ENCODE peak calls at places on chromosome 9, in four cellular contexts. C is K562, U is GM12878, H is SK-N-SH. J is an unnamed sample.

GRCh38 chr9:138020795-138021182 is 143.2 kb downstream of the CACNA1B start:
- DNase-seq in C (no peak), U (no peak), H (peak), J (no peak)

GRCh38 chr9:136964171-136964689 is 12.2 kb downstream of the LCN12 start:
- DNase-seq in C (peak), U (no peak), H (no peak), J (no peak)

GRCh38 chr9:116572095-116572748 is 114.9 kb upstream of the TRIM32 start:
- DNase-seq in C (peak), U (no peak), H (peak), J (peak)

GRCh38 chr9:70421020-70421271 is 6.5 kb upstream of the KLF9 start:
- DNase-seq in C (no peak), U (no peak), H (no peak), J (no peak)

GRCh38 chr9:72292874-72293607 is 72.0 kb downstream of the ZFAND5 start:
- DNase-seq in C (peak), U (no peak), H (no peak), J (no peak)

GRCh38 chr9:93003552-93004407 is 54.7 kb upstream of the SUSD3 start:
- DNase-seq in C (peak), U (peak), H (peak), J (peak)

GRCh38 chr9:87667164-87667738 is 58.7 kb upstream of the CTSL start:
- DNase-seq in C (peak), U (no peak), H (peak), J (peak)

GRCh38 chr9:70614786-70615565 is 200.5 kb upstream of the KLF9 start:
- DNase-seq in C (no peak), U (no peak), H (no peak), J (no peak)

GRCh38 chr9:33287087-33287490 is 3.2 kb upstream of the NFX1 start:
- DNase-seq in C (peak), U (no peak), H (peak), J (no peak)

GRCh38 chr9:32723801-32724200 is 59.5 kb upstream of the TMEM215 start:
- DNase-seq in C (no peak), U (no peak), H (no peak), J (no peak)

GRCh38 chr9:6433405-6433804 is 20.4 kb downstream of the UHRF2 start:
- DNase-seq in C (no peak), U (no peak), H (no peak), J (no peak)

GRCh38 chr9:99511723-99512122 is 289.6 kb downstream of the SEC61B start:
- DNase-seq in C (no peak), U (no peak), H (no peak), J (peak)

GRCh38 chr9:98929866-98930265 is 13.8 kb upstream of the COL15A1 start:
- DNase-seq in C (peak), U (no peak), H (no peak), J (no peak)

GRCh38 chr9:88873635-88874034 is 117.6 kb upstream of the S1PR3 start:
- DNase-seq in C (no peak), U (no peak), H (no peak), J (no peak)

GRCh38 chr9:17847908-17848307 is 269.0 kb downstream of the SH3GL2 start:
- DNase-seq in C (no peak), U (no peak), H (no peak), J (no peak)

GRCh38 chr9:122865300-122865699 is 36.9 kb upstream of the PDCL start:
- DNase-seq in C (no peak), U (no peak), H (no peak), J (no peak)

GRCh38 chr9:123343428-123344272 is 12.3 kb upstream of the CRB2 start:
- DNase-seq in C (peak), U (no peak), H (no peak), J (no peak)

GRCh38 chr9:116891438-116891837 is 204.3 kb downstream of the TRIM32 start:
- DNase-seq in C (no peak), U (no peak), H (no peak), J (no peak)

GRCh38 chr9:126652140-126652558 is 38.4 kb downstream of the LMX1B start:
- DNase-seq in C (no peak), U (no peak), H (no peak), J (no peak)

GRCh38 chr9:116870566-116870965 is 183.5 kb downstream of the TRIM32 start:
- DNase-seq in C (no peak), U (no peak), H (peak), J (peak)

GRCh38 chr9:133049043-133049442 is 12.7 kb upstream of the CEL start:
- DNase-seq in C (no peak), U (no peak), H (no peak), J (no peak)

GRCh38 chr9:133050142-133050541 is 11.6 kb upstream of the CEL start:
- DNase-seq in C (no peak), U (no peak), H (no peak), J (no peak)

GRCh38 chr9:133046900-133047295 is 14.9 kb upstream of the CEL start:
- DNase-seq in C (no peak), U (no peak), H (no peak), J (no peak)

GRCh38 chr9:133050781-133051180 is 11.0 kb upstream of the CEL start:
- DNase-seq in C (no peak), U (no peak), H (no peak), J (no peak)

DNA sequence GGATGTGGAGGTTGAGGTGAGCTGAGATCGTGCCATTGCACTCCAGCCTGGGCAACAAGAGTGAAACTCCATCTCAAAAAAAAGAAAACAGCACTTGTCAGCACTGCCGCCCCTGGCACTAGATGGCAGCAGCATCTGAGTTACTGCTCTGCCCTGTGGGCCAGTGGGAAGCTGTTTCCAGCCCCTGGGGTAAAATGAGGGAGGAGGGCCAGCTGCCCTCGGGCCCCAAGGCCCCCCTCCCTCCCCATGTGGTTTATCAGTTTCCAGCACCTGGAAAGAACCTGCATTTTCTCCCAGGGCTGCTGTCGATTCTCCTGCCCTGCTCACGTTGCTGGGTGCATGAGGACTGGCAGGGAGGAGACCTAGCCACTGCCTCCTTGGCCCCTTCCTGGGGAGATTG is 13.2 kb upstream of the CEL start:
- DNase-seq in C (peak), U (no peak), H (peak), J (peak)
- TF ChIP-seq USF1 in C (no peak), U (no peak), H (no peak), J (no peak)

GRCh38 chr9:19156805-19157204 is 29.5 kb upstream of the PLIN2 start:
- DNase-seq in C (no peak), U (no peak), H (no peak), J (no peak)

GRCh38 chr9:19160085-19160484 is 32.8 kb upstream of the PLIN2 start:
- DNase-seq in C (no peak), U (no peak), H (no peak), J (no peak)

GRCh38 chr9:19162956-19163355 is 35.7 kb upstream of the PLIN2 start:
- DNase-seq in C (no peak), U (no peak), H (no peak), J (no peak)

GRCh38 chr9:19162026-19162366 is 34.7 kb upstream of the PLIN2 start:
- DNase-seq in C (no peak), U (no peak), H (no peak), J (no peak)

GRCh38 chr9:19161257-19162025 is 34.1 kb upstream of the PLIN2 start:
- DNase-seq in C (peak), U (peak), H (no peak), J (no peak)
- TF ChIP-seq USF1 in C (peak), U (no peak), H (peak), J (no peak)

GRCh38 chr9:130029591-130029990 is 13.4 kb downstream of the FNBP1 start:
- DNase-seq in C (no peak), U (no peak), H (no peak), J (no peak)

GRCh38 chr9:130030821-130031481 is 12.0 kb downstream of the FNBP1 start:
- DNase-seq in C (no peak), U (no peak), H (no peak), J (no peak)

GRCh38 chr9:130028493-130029222 is 14.3 kb downstream of the FNBP1 start:
- DNase-seq in C (no peak), U (no peak), H (no peak), J (no peak)

GRCh38 chr9:130027533-130028370 is 15.2 kb downstream of the FNBP1 start:
- DNase-seq in C (no peak), U (no peak), H (no peak), J (no peak)

DNA sequence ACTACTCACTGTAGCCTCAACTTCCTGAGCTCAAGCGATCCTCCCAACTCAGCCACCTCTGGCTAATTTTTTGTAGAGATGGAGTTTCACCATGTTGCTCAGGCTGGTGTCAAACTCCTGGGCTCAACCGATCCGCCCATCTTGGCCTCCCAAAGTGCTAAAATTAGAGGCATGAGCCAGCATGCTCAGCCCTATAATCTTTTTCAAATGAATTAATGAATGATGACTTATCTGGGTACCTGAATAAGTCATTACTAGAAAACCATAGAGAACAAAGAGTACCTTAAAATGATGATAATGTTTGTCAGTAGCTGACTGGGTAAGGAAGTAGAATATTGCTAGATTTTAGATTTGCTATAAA is 13.8 kb downstream of the FNBP1 start:
- DNase-seq in C (no peak), U (no peak), H (no peak), J (no peak)
- TF ChIP-seq USF1 in C (no peak), U (no peak), H (no peak), J (no peak)

GRCh38 chr9:134128727-134129679 is 6.9 kb upstream of the WDR5 start:
- DNase-seq in C (no peak), U (no peak), H (no peak), J (no peak)
- TF ChIP-seq USF1 in C (no peak), U (no peak), H (no peak), J (no peak)

J was measured in WTC11.